ENCODE peak calls at places on chromosomes 7 and 10, in eight cellular contexts. One of them, this sample, is unnamed.

GRCh38 chr7:40570218-40570617 is 435.4 kb downstream of the SUGCT start:
- DNase-seq in ascending aorta: no peak
- DNase-seq in AG09309: no peak
- DNase-seq in left cardiac atrium: no peak
- DNase-seq in A172: no peak
- DNase-seq in stimulated activated CD8-positive, alpha-beta memory T cell treated with anti-CD3 and anti-CD28 coated beads, Interleukin-7, amount 100 ng/mL, for 1 hour: no peak
- DNase-seq in stimulated activated naive B cell treated with anti-CD40 and anti-IgM and Interleukin-4, amounts not matched to agents 10 μg/mL and 1 μg/mL and 100 μg/mL, for 72 hours: no peak
- DNase-seq in GM10248: no peak
- DNase-seq in this sample: no peak

GRCh38 chr10:43868362-43868672 is 219.6 kb upstream of the ZNF32 start:
- DNase-seq in ascending aorta: no peak
- DNase-seq in AG09309: no peak
- DNase-seq in left cardiac atrium: no peak
- DNase-seq in A172: no peak
- DNase-seq in stimulated activated CD8-positive, alpha-beta memory T cell treated with anti-CD3 and anti-CD28 coated beads, Interleukin-7, amount 100 ng/mL, for 1 hour: no peak
- DNase-seq in stimulated activated naive B cell treated with anti-CD40 and anti-IgM and Interleukin-4, amounts not matched to agents 10 μg/mL and 1 μg/mL and 100 μg/mL, for 72 hours: no peak
- DNase-seq in GM10248: no peak
- DNase-seq in this sample: no peak

GRCh38 chr10:76631054-76631453 is 1006.6 kb downstream of the KCNMA1 start:
- DNase-seq in ascending aorta: no peak
- DNase-seq in AG09309: no peak
- DNase-seq in left cardiac atrium: no peak
- DNase-seq in A172: no peak
- DNase-seq in stimulated activated CD8-positive, alpha-beta memory T cell treated with anti-CD3 and anti-CD28 coated beads, Interleukin-7, amount 100 ng/mL, for 1 hour: no peak
- DNase-seq in stimulated activated naive B cell treated with anti-CD40 and anti-IgM and Interleukin-4, amounts not matched to agents 10 μg/mL and 1 μg/mL and 100 μg/mL, for 72 hours: no peak
- DNase-seq in GM10248: no peak
- DNase-seq in this sample: no peak

GRCh38 chr7:4800487-4800886 is 25.1 kb downstream of the AP5Z1 start:
- DNase-seq in ascending aorta: no peak
- DNase-seq in AG09309: no peak
- DNase-seq in left cardiac atrium: no peak
- DNase-seq in A172: no peak
- DNase-seq in stimulated activated CD8-positive, alpha-beta memory T cell treated with anti-CD3 and anti-CD28 coated beads, Interleukin-7, amount 100 ng/mL, for 1 hour: no peak
- DNase-seq in stimulated activated naive B cell treated with anti-CD40 and anti-IgM and Interleukin-4, amounts not matched to agents 10 μg/mL and 1 μg/mL and 100 μg/mL, for 72 hours: no peak
- DNase-seq in GM10248: no peak
- DNase-seq in this sample: no peak

GRCh38 chr7:148794476-148794875 is 89.6 kb downstream of the EZH2 start:
- DNase-seq in ascending aorta: no peak
- DNase-seq in AG09309: no peak
- DNase-seq in left cardiac atrium: no peak
- DNase-seq in A172: no peak
- DNase-seq in stimulated activated CD8-positive, alpha-beta memory T cell treated with anti-CD3 and anti-CD28 coated beads, Interleukin-7, amount 100 ng/mL, for 1 hour: no peak
- DNase-seq in stimulated activated naive B cell treated with anti-CD40 and anti-IgM and Interleukin-4, amounts not matched to agents 10 μg/mL and 1 μg/mL and 100 μg/mL, for 72 hours: no peak
- DNase-seq in GM10248: no peak
- DNase-seq in this sample: no peak

GRCh38 chr7:112573302-112574039 is 92.7 kb downstream of the LSMEM1 start:
- DNase-seq in ascending aorta: no peak
- DNase-seq in AG09309: no peak
- DNase-seq in left cardiac atrium: no peak
- DNase-seq in A172: peak
- DNase-seq in stimulated activated CD8-positive, alpha-beta memory T cell treated with anti-CD3 and anti-CD28 coated beads, Interleukin-7, amount 100 ng/mL, for 1 hour: no peak
- DNase-seq in stimulated activated naive B cell treated with anti-CD40 and anti-IgM and Interleukin-4, amounts not matched to agents 10 μg/mL and 1 μg/mL and 100 μg/mL, for 72 hours: no peak
- DNase-seq in GM10248: no peak
- DNase-seq in this sample: no peak

GRCh38 chr7:36391436-36392198 is 2.0 kb downstream of the ANLN start:
- DNase-seq in ascending aorta: no peak
- DNase-seq in AG09309: no peak
- DNase-seq in left cardiac atrium: no peak
- DNase-seq in A172: peak
- DNase-seq in stimulated activated CD8-positive, alpha-beta memory T cell treated with anti-CD3 and anti-CD28 coated beads, Interleukin-7, amount 100 ng/mL, for 1 hour: no peak
- DNase-seq in stimulated activated naive B cell treated with anti-CD40 and anti-IgM and Interleukin-4, amounts not matched to agents 10 μg/mL and 1 μg/mL and 100 μg/mL, for 72 hours: no peak
- DNase-seq in GM10248: peak
- DNase-seq in this sample: no peak

GRCh38 chr10:58028597-58029366 is 238.9 kb downstream of the IPMK start:
- DNase-seq in ascending aorta: no peak
- DNase-seq in AG09309: peak
- DNase-seq in left cardiac atrium: no peak
- DNase-seq in A172: peak
- DNase-seq in stimulated activated CD8-positive, alpha-beta memory T cell treated with anti-CD3 and anti-CD28 coated beads, Interleukin-7, amount 100 ng/mL, for 1 hour: no peak
- DNase-seq in stimulated activated naive B cell treated with anti-CD40 and anti-IgM and Interleukin-4, amounts not matched to agents 10 μg/mL and 1 μg/mL and 100 μg/mL, for 72 hours: no peak
- DNase-seq in GM10248: no peak
- DNase-seq in this sample: no peak

GRCh38 chr10:48450233-48450810 is 143.8 kb downstream of the MAPK8 start:
- DNase-seq in ascending aorta: no peak
- DNase-seq in AG09309: no peak
- DNase-seq in left cardiac atrium: no peak
- DNase-seq in A172: no peak
- DNase-seq in stimulated activated CD8-positive, alpha-beta memory T cell treated with anti-CD3 and anti-CD28 coated beads, Interleukin-7, amount 100 ng/mL, for 1 hour: no peak
- DNase-seq in stimulated activated naive B cell treated with anti-CD40 and anti-IgM and Interleukin-4, amounts not matched to agents 10 μg/mL and 1 μg/mL and 100 μg/mL, for 72 hours: no peak
- DNase-seq in GM10248: peak
- DNase-seq in this sample: no peak

GRCh38 chr10:124864421-124865193 is 63.0 kb downstream of the ABRAXAS2 start:
- DNase-seq in ascending aorta: no peak
- DNase-seq in AG09309: no peak
- DNase-seq in left cardiac atrium: peak
- DNase-seq in A172: peak
- DNase-seq in stimulated activated CD8-positive, alpha-beta memory T cell treated with anti-CD3 and anti-CD28 coated beads, Interleukin-7, amount 100 ng/mL, for 1 hour: no peak
- DNase-seq in stimulated activated naive B cell treated with anti-CD40 and anti-IgM and Interleukin-4, amounts not matched to agents 10 μg/mL and 1 μg/mL and 100 μg/mL, for 72 hours: no peak
- DNase-seq in GM10248: no peak
- DNase-seq in this sample: no peak

GRCh38 chr7:102225025-102225424 is 61.6 kb upstream of the SH2B2 start:
- DNase-seq in ascending aorta: no peak
- DNase-seq in AG09309: no peak
- DNase-seq in left cardiac atrium: no peak
- DNase-seq in A172: no peak
- DNase-seq in stimulated activated CD8-positive, alpha-beta memory T cell treated with anti-CD3 and anti-CD28 coated beads, Interleukin-7, amount 100 ng/mL, for 1 hour: no peak
- DNase-seq in stimulated activated naive B cell treated with anti-CD40 and anti-IgM and Interleukin-4, amounts not matched to agents 10 μg/mL and 1 μg/mL and 100 μg/mL, for 72 hours: no peak
- DNase-seq in GM10248: no peak
- DNase-seq in this sample: no peak

GRCh38 chr10:132516771-132517725 is 20.5 kb upstream of the INPP5A start:
- DNase-seq in ascending aorta: peak
- DNase-seq in AG09309: peak
- DNase-seq in left cardiac atrium: peak
- DNase-seq in A172: peak
- DNase-seq in stimulated activated CD8-positive, alpha-beta memory T cell treated with anti-CD3 and anti-CD28 coated beads, Interleukin-7, amount 100 ng/mL, for 1 hour: no peak
- DNase-seq in stimulated activated naive B cell treated with anti-CD40 and anti-IgM and Interleukin-4, amounts not matched to agents 10 μg/mL and 1 μg/mL and 100 μg/mL, for 72 hours: no peak
- DNase-seq in GM10248: no peak
- DNase-seq in this sample: peak

GRCh38 chr10:36574212-36574611 is 551.2 kb upstream of the ANKRD30A start:
- DNase-seq in ascending aorta: no peak
- DNase-seq in AG09309: peak
- DNase-seq in left cardiac atrium: no peak
- DNase-seq in A172: peak
- DNase-seq in stimulated activated CD8-positive, alpha-beta memory T cell treated with anti-CD3 and anti-CD28 coated beads, Interleukin-7, amount 100 ng/mL, for 1 hour: no peak
- DNase-seq in stimulated activated naive B cell treated with anti-CD40 and anti-IgM and Interleukin-4, amounts not matched to agents 10 μg/mL and 1 μg/mL and 100 μg/mL, for 72 hours: no peak
- DNase-seq in GM10248: no peak
- DNase-seq in this sample: no peak

GRCh38 chr10:121865554-121865953 is 62.3 kb downstream of the ATE1 start:
- DNase-seq in ascending aorta: no peak
- DNase-seq in AG09309: no peak
- DNase-seq in left cardiac atrium: no peak
- DNase-seq in A172: no peak
- DNase-seq in stimulated activated CD8-positive, alpha-beta memory T cell treated with anti-CD3 and anti-CD28 coated beads, Interleukin-7, amount 100 ng/mL, for 1 hour: no peak
- DNase-seq in stimulated activated naive B cell treated with anti-CD40 and anti-IgM and Interleukin-4, amounts not matched to agents 10 μg/mL and 1 μg/mL and 100 μg/mL, for 72 hours: no peak
- DNase-seq in GM10248: no peak
- DNase-seq in this sample: no peak

GRCh38 chr7:70215491-70215890 is 617.2 kb downstream of the AUTS2 start:
- DNase-seq in ascending aorta: no peak
- DNase-seq in AG09309: no peak
- DNase-seq in left cardiac atrium: no peak
- DNase-seq in A172: peak
- DNase-seq in stimulated activated CD8-positive, alpha-beta memory T cell treated with anti-CD3 and anti-CD28 coated beads, Interleukin-7, amount 100 ng/mL, for 1 hour: no peak
- DNase-seq in stimulated activated naive B cell treated with anti-CD40 and anti-IgM and Interleukin-4, amounts not matched to agents 10 μg/mL and 1 μg/mL and 100 μg/mL, for 72 hours: no peak
- DNase-seq in GM10248: peak
- DNase-seq in this sample: no peak